ENCODE peak calls at places on chromosome 5, in nine cellular contexts. K, J, P, I, E, S, U, W and Z are unnamed samples.

GRCh38 chr5:83255268-83255667 is 177.9 kb downstream of the XRCC4 start:
- DNase-seq in E (no peak), S (no peak), P (no peak), J (no peak), W (no peak), U (no peak), I (peak; percentile 25), K (no peak), Z (peak; percentile 31)

GRCh38 chr5:36870399-36871040 is 6.0 kb upstream of the NIPBL start:
- DNase-seq in U (no peak), K (no peak), J (no peak), E (peak; percentile 58), I (peak; percentile 78), S (no peak), W (no peak), P (peak; percentile 73), Z (no peak)

GRCh38 chr5:58985759-58986158 is 402.9 kb downstream of the RAB3C start:
- DNase-seq in I (no peak), K (no peak), U (no peak), P (no peak), W (no peak), S (no peak), E (no peak), J (no peak), Z (no peak)

GRCh38 chr5:159765034-159765433 is 151.2 kb upstream of the ADRA1B start:
- DNase-seq in E (no peak), P (no peak), U (no peak), S (no peak), J (no peak), W (no peak), I (no peak), K (no peak), Z (no peak)

GRCh38 chr5:14244721-14245518 is 101.8 kb downstream of the TRIO start:
- DNase-seq in S (no peak), E (no peak), K (no peak), P (no peak), U (no peak), W (no peak), I (no peak), J (no peak), Z (no peak)

GRCh38 chr5:172806897-172807672 is 27.0 kb upstream of the ERGIC1 start:
- DNase-seq in W (peak; percentile 97), S (peak; percentile 79), E (peak; percentile 86), I (peak; percentile 91), P (peak; percentile 56), J (peak; percentile 87), U (peak; percentile 94), K (peak; percentile 88), Z (no peak)

GRCh38 chr5:173917788-173918786 is 29.9 kb downstream of the CPEB4 start:
- DNase-seq in E (peak; percentile 93), S (no peak), U (peak; percentile 79), J (no peak), K (peak; percentile 34), W (peak; percentile 73), P (peak; percentile 87), I (peak; percentile 84), Z (peak; percentile 68)

GRCh38 chr5:176490291-176490690 is 42.1 kb downstream of the FAF2 start:
- DNase-seq in J (no peak), K (no peak), S (no peak), P (no peak), W (no peak), I (no peak), E (no peak), U (no peak), Z (no peak)

GRCh38 chr5:82403026-82403425 is 124.9 kb upstream of the RPS23 start:
- DNase-seq in S (no peak), J (no peak), K (no peak), I (no peak), P (no peak), E (no peak), W (no peak), U (no peak), Z (no peak)

GRCh38 chr5:88203977-88204735 is 64.5 kb downstream of the TMEM161B start:
- DNase-seq in W (no peak), J (no peak), K (no peak), U (no peak), E (no peak), I (no peak), S (no peak), P (peak; percentile 59), Z (no peak)

GRCh38 chr5:43038523-43038989 is 1.6 kb downstream of the ANXA2R start:
- DNase-seq in K (no peak), U (no peak), S (no peak), P (peak; percentile 51), I (peak; percentile 45), J (no peak), W (no peak), E (no peak), Z (no peak)

GRCh38 chr5:130720355-130720754 is 444.7 kb downstream of the HINT1 start:
- DNase-seq in J (no peak), U (no peak), P (peak; percentile 71), E (peak; percentile 67), K (no peak), S (no peak), W (no peak), I (peak; percentile 7), Z (peak; percentile 20)

GRCh38 chr5:54518146-54519082 is 855 bp downstream of the SNX18 start:
- DNase-seq in I (peak; percentile 72), K (peak; percentile 75), S (peak; percentile 30), J (peak; percentile 69), P (peak; percentile 80), E (peak; percentile 67), W (peak; percentile 91), U (peak; percentile 75), Z (no peak)

GRCh38 chr5:13658761-13659160 is 285.7 kb downstream of the DNAH5 start:
- DNase-seq in I (no peak), J (no peak), U (no peak), W (no peak), K (no peak), P (no peak), E (no peak), S (no peak), Z (no peak)

GRCh38 chr5:152364899-152365298 is 40.2 kb downstream of the NMUR2 start:
- DNase-seq in W (no peak), E (no peak), S (no peak), I (no peak), P (no peak), U (no peak), J (no peak), K (no peak), Z (no peak)

GRCh38 chr5:108672639-108673038 is 75.1 kb upstream of the FER start:
- DNase-seq in U (no peak), K (no peak), S (no peak), W (no peak), I (no peak), E (no peak), P (peak; percentile 27), J (no peak), Z (no peak)

GRCh38 chr5:66680804-66681203 is 84.6 kb downstream of the MAST4 start:
- DNase-seq in K (no peak), U (no peak), J (no peak), S (no peak), I (no peak), E (no peak), W (no peak), P (peak; percentile 3), Z (no peak)
- TF ChIP-seq CTCF in K (no peak), U (no peak), J (peak; percentile 40), S (no peak), I (no peak), E (no peak), W (no peak), P (peak; percentile 39), Z (no peak)

GRCh38 chr5:57102189-57102904 is 71.5 kb upstream of the GPBP1 start:
- DNase-seq in J (no peak), E (no peak), S (no peak), W (no peak), I (no peak), U (no peak), P (no peak), K (no peak), Z (no peak)
- H3K4me3 ChIP-seq in J (no peak overlapping the region), E (no peak overlapping the region), S (no peak overlapping the region), W (no peak overlapping the region), I (no peak overlapping the region), U (no peak overlapping the region), P (no peak overlapping the region), K (no peak overlapping the region), Z (no peak overlapping the region)

DNA sequence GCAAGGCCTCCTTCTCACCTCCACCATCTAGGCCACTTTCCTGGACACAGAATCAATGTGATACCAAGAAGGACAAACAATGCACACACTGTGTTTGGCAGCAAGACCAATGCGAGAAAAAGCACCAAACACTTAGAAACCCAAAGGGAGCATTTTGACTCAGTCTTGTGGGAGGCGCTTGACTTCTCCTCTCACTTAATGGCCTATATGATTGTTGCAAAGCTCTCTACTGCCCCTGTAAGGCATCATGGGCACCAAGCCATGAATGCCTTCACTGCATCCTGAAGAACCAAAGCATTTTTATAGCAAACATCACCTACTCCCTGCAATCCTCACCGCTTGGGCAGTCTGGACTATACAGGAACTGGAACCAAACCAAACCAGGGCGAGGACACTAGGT is 57.5 kb downstream of the CDH6 start:
- DNase-seq in S (no peak), I (no peak), E (no peak), K (no peak), W (no peak), U (no peak), P (no peak), J (no peak), Z (no peak)
- TF ChIP-seq CTCF in S (no peak), I (no peak), E (no peak), K (no peak), W (no peak), U (no peak), P (peak; percentile 6), J (no peak), Z (no peak)

GRCh38 chr5:134758504-134759341 is at the start of gene DDX46:
- DNase-seq in W (peak; percentile 97), E (peak; percentile 95), I (peak; percentile 98), P (peak; percentile 98), U (peak; percentile 96), K (peak; percentile 94), S (peak; percentile 83), J (peak; percentile 94), Z (no peak)

GRCh38 chr5:134763221-134763620 is 4.6 kb downstream of the DDX46 start:
- DNase-seq in P (no peak), K (no peak), S (no peak), U (no peak), E (no peak), I (no peak), J (no peak), W (no peak), Z (no peak)

GRCh38 chr5:134758176-134758503 is 439 bp upstream of the DDX46 start:
- DNase-seq in W (no peak), P (peak; percentile 8), I (no peak), K (no peak), E (no peak), S (no peak), U (no peak), J (no peak), Z (no peak)
- H3K4me3 ChIP-seq in W (peak overlapping the region; percentile 93), P (peak overlapping the region; percentile 88), I (peak overlapping the region; percentile 88), K (peak overlapping the region; percentile 88), E (peak overlapping the region; percentile 76), S (peak overlapping the region; percentile 57), U (peak overlapping the region; percentile 58), J (peak overlapping the region; percentile 100), Z (peak overlapping the region; percentile 83)

DNA sequence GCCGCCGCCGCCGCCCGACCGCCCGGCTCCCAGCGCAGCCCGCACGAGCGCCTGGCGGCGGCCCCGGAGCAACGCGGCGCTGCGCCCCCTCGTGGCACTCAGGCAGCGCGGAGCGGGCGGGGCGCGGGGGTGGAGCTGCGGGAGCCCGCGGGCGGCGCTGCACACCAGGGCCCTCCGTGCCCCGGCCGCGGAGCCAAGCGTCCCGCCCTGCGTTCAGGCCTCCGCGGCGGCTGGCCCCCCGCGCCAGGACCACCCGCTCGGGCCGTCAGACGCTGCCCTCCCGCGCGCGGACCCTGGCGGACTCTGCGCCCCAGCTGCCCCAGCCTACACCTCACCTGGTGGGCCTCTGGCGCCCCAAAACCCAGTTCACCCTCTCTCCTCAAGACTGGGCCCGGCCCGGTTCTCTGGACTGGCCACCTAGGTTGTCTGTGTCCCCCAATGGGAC is at the start of gene RASGEF1C:
- DNase-seq in S (peak; percentile 30), E (peak; percentile 40), K (peak; percentile 68), I (peak; percentile 86), W (no peak), P (peak; percentile 93), J (peak; percentile 59), U (no peak), Z (no peak)
- TF ChIP-seq CTCF in S (peak; percentile 71), E (peak; percentile 46), K (peak; percentile 12), I (no peak), W (peak; percentile 66), P (peak; percentile 47), J (peak; percentile 56), U (peak; percentile 27), Z (peak; percentile 32)